ENCODE peak calls at places on chromosomes 5 and 9, in eight cellular contexts. E, P, X, O, Q, H, N and F are unnamed samples.

GRCh38 chr5:150918613-150919012 is 13.8 kb upstream of the ZNF300 start:
- DNase-seq in H (peak; percentile 48), X (no peak), N (no peak), P (no peak), E (no peak), O (no peak), Q (no peak), F (peak; percentile 14)

GRCh38 chr5:117095803-117096332 is 521.2 kb upstream of the SEMA6A start:
- DNase-seq in P (no peak), H (no peak), O (no peak), E (no peak), X (no peak), Q (no peak), N (no peak), F (no peak)

GRCh38 chr9:272251-273213 is 57.9 kb downstream of the DOCK8 start:
- DNase-seq in N (no peak), X (peak; percentile 33), Q (no peak), E (no peak), O (no peak), H (no peak), P (no peak), F (no peak)

GRCh38 chr5:14743601-14744295 is 79.2 kb downstream of the OTULIN start:
- DNase-seq in X (no peak), P (no peak), N (peak; percentile 40), H (peak; percentile 53), O (peak; percentile 55), E (no peak), Q (peak; percentile 49), F (peak; percentile 42)

GRCh38 chr9:35813434-35814105 is 1.3 kb downstream of the HINT2 start:
- DNase-seq in H (peak; percentile 54), P (no peak), X (no peak), Q (no peak), N (no peak), O (no peak), E (no peak), F (no peak)

GRCh38 chr5:115543931-115544370 is 624 bp downstream of the FEM1C start:
- DNase-seq in E (peak; percentile 26), Q (peak; percentile 39), N (peak; percentile 46), P (peak; percentile 53), X (no peak), O (peak; percentile 38), H (peak; percentile 56), F (no peak)

GRCh38 chr9:37944671-37945481 is 40.9 kb upstream of the SLC25A51 start:
- DNase-seq in N (no peak), Q (no peak), O (no peak), P (no peak), X (no peak), H (no peak), E (no peak), F (no peak)

GRCh38 chr5:72467421-72467820 is 39.8 kb downstream of the ZNF366 start:
- DNase-seq in H (no peak), X (no peak), P (no peak), N (no peak), O (no peak), E (no peak), Q (no peak), F (no peak)

GRCh38 chr5:158139161-158139560 is 280.2 kb upstream of the CLINT1 start:
- DNase-seq in O (no peak), X (no peak), Q (no peak), E (no peak), P (no peak), H (peak; percentile 53), N (no peak), F (no peak)

GRCh38 chr5:137888875-137889759 is at the start of gene PKD2L2:
- DNase-seq in X (peak; percentile 74), H (peak; percentile 80), E (peak; percentile 91), O (peak; percentile 29), P (peak; percentile 76), N (peak; percentile 67), Q (peak; percentile 73), F (peak; percentile 21)

GRCh38 chr5:112907166-112907611 is 14.8 kb downstream of the REEP5 start:
- DNase-seq in N (no peak), H (no peak), X (no peak), Q (no peak), O (no peak), E (no peak), P (no peak), F (no peak)

GRCh38 chr9:89538874-89539273 is 41.0 kb upstream of the SEMA4D start:
- DNase-seq in N (no peak), X (no peak), E (no peak), P (no peak), Q (no peak), H (no peak), O (no peak), F (no peak)

GRCh38 chr5:73274870-73275756 is 102.1 kb downstream of the TMEM174 start:
- DNase-seq in H (no peak), X (no peak), Q (no peak), N (peak; percentile 61), O (no peak), E (peak; percentile 14), P (no peak), F (no peak)

GRCh38 chr5:151770383-151771258 is 1.1 kb upstream of the G3BP1 start:
- DNase-seq in Q (peak; percentile 73), H (peak; percentile 82), N (peak; percentile 36), X (peak; percentile 77), E (peak; percentile 77), O (peak; percentile 63), P (peak; percentile 77), F (no peak)

GRCh38 chr5:173340451-173340850 is 12.2 kb upstream of the STC2 start:
- DNase-seq in X (no peak), E (no peak), N (no peak), O (no peak), H (no peak), Q (no peak), P (no peak), F (no peak)

GRCh38 chr5:166088389-166089039 is 2202.9 kb upstream of the WWC1 start:
- DNase-seq in X (no peak), E (no peak), O (no peak), P (no peak), H (no peak), N (no peak), Q (no peak), F (no peak)

GRCh38 chr9:126415741-126416370 is 89.2 kb downstream of the MVB12B start:
- DNase-seq in H (no peak), E (no peak), P (no peak), O (no peak), X (no peak), Q (no peak), N (no peak), F (no peak)

DNA sequence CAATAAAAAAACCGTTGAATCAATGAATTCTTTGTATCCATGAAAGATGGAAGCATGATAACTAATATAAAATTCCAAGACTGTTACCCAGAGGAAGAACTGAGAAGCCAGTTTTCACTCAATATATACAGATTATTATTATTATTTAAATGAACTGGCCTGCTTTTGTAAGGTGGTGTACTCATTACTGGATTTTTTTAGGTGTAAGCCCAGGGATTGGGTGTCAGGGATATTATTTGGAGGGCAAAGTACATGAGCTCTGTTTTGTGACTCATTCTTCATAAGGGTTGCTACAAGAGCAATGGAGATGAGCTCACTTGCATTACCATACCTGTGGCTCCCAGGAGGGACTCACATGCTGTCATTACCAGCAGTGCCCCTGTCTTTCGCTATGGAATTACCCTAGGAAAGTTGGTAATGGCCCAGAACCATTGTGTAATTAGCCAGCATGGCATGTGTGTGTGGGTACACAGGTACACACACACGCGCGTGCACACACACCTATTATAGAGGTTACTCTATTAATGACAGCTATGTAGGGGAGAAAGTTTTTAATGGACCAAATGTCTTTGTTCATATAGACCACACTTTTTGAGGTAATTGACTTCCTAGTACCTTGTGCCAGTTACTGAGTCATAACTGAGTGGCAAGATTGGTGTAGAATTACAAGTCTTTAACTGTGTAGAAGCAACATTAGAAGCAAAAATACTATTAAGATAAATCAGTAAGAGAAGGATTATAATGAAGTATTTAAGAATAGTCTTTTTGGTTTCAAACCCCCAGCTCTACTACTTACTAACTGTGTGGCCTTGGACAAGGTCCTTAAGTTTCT is 143.4 kb downstream of the GDNF start:
- DNase-seq in P (no peak), N (no peak), O (peak; percentile 55), E (no peak), Q (peak; percentile 9), X (no peak), H (peak; percentile 56), F (no peak)
- TF ChIP-seq CTCF in P (no peak), N (no peak), O (no peak), E (no peak), Q (no peak), X (no peak), H (no peak), F (no peak)

DNA sequence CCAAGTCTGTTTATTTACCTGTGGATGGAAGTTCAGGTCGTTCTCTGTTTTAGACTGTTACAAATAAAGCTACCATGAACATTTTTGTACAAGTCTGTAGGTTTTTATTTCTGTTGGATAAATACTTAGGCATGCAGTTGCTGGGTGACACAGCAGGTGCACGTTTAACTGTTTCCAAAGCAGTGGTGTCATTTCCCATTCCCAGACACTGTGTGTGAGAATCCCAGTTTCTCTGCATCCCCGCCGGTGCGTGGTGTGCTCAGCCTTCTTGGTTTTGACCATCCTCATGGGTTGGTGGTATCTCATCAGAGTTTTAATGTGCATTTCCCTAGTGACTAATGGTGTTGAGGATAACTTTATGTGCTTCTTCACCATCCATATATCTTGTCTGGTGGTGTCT is 27.2 kb downstream of the AHRR start:
- DNase-seq in O (no peak), Q (no peak), N (no peak), E (no peak), P (no peak), H (no peak), X (no peak), F (no peak)
- H3K4me3 ChIP-seq in O (no peak overlapping the region), Q (no peak overlapping the region), N (no peak overlapping the region), E (no peak overlapping the region), P (no peak overlapping the region), H (no peak overlapping the region), X (no peak overlapping the region), F (no peak overlapping the region)

GRCh38 chr9:128124451-128124850 is 3.1 kb downstream of the PTGES2 start:
- DNase-seq in P (peak; percentile 8), O (no peak), X (no peak), Q (no peak), H (no peak), N (no peak), E (peak; percentile 4), F (no peak)

GRCh38 chr9:128123451-128124080 is 4.0 kb downstream of the PTGES2 start:
- DNase-seq in P (peak; percentile 10), H (no peak), O (no peak), N (no peak), Q (no peak), E (peak; percentile 9), X (no peak), F (no peak)

GRCh38 chr9:128122809-128123175 is 4.7 kb downstream of the PTGES2 start:
- DNase-seq in H (no peak), Q (no peak), N (no peak), X (no peak), P (peak; percentile 13), O (no peak), E (peak; percentile 12), F (no peak)

GRCh38 chr9:128125575-128126354 is 1.8 kb downstream of the PTGES2 start:
- DNase-seq in N (no peak), E (peak; percentile 3), O (no peak), Q (no peak), H (no peak), X (no peak), P (peak; percentile 11), F (no peak)

GRCh38 chr9:128124873-128125574 is 2.5 kb downstream of the PTGES2 start:
- DNase-seq in N (peak; percentile 54), H (peak; percentile 66), X (no peak), E (peak; percentile 61), Q (peak; percentile 39), O (no peak), P (peak; percentile 64), F (no peak)
- TF ChIP-seq CTCF in N (peak; percentile 70), H (peak; percentile 69), X (peak; percentile 23), E (peak; percentile 56), Q (peak; percentile 84), O (peak; percentile 66), P (peak; percentile 39), F (peak; percentile 73)

GRCh38 chr9:137029058-137029922 is 1.3 kb upstream of the ABCA2 start:
- DNase-seq in P (peak; percentile 78), Q (peak; percentile 49), X (peak; percentile 82), N (peak; percentile 53), H (peak; percentile 63), O (no peak), E (peak; percentile 88), F (no peak)
- H3K4me3 ChIP-seq in P (no peak overlapping the region), Q (no peak overlapping the region), X (no peak overlapping the region), N (peak overlapping the region; percentile 52), H (no peak overlapping the region), O (no peak overlapping the region), E (peak overlapping the region; percentile 88), F (no peak overlapping the region)